ENCODE peak calls at places on chromosomes 16 and 17, in ten cellular contexts. One of them, this sample, is unnamed.

GRCh38 chr17:72651988-72652387 is 440.5 kb downstream of the SLC39A11 start:
- DNase-seq in hepatocyte: no peak
- DNase-seq in kidney: no peak
- DNase-seq in breast epithelium: no peak
- DNase-seq in body of pancreas: no peak
- DNase-seq in naive thymus-derived CD4-positive, alpha-beta T cell: no peak
- DNase-seq in lung: no peak
- DNase-seq in adrenal gland: no peak
- DNase-seq in CD4-positive, alpha-beta T cell: no peak
- DNase-seq in K562: no peak
- DNase-seq in this sample: no peak

GRCh38 chr17:17120716-17121115 is 78.5 kb downstream of the MPRIP start:
- DNase-seq in hepatocyte: no peak
- DNase-seq in kidney: no peak
- DNase-seq in breast epithelium: no peak
- DNase-seq in body of pancreas: no peak
- DNase-seq in naive thymus-derived CD4-positive, alpha-beta T cell: no peak
- DNase-seq in lung: no peak
- DNase-seq in adrenal gland: no peak
- DNase-seq in CD4-positive, alpha-beta T cell: no peak
- DNase-seq in K562: no peak
- DNase-seq in this sample: no peak

GRCh38 chr16:67086829-67087228 is 22.9 kb upstream of the PHAF1 start:
- DNase-seq in hepatocyte: no peak
- DNase-seq in kidney: no peak
- DNase-seq in breast epithelium: no peak
- DNase-seq in body of pancreas: no peak
- DNase-seq in naive thymus-derived CD4-positive, alpha-beta T cell: no peak
- DNase-seq in lung: no peak
- DNase-seq in adrenal gland: no peak
- DNase-seq in CD4-positive, alpha-beta T cell: no peak
- DNase-seq in K562: no peak
- DNase-seq in this sample: no peak

GRCh38 chr17:83200231-83200699 is 120.9 kb downstream of the METRNL start:
- DNase-seq in hepatocyte: no peak
- DNase-seq in kidney: peak
- DNase-seq in breast epithelium: peak
- DNase-seq in body of pancreas: peak
- DNase-seq in naive thymus-derived CD4-positive, alpha-beta T cell: no peak
- DNase-seq in lung: peak
- DNase-seq in adrenal gland: peak
- DNase-seq in CD4-positive, alpha-beta T cell: no peak
- DNase-seq in K562: no peak
- DNase-seq in this sample: no peak

GRCh38 chr17:74690409-74690825 is 22.3 kb downstream of the CD300LF start:
- DNase-seq in hepatocyte: peak
- DNase-seq in kidney: peak
- DNase-seq in breast epithelium: no peak
- DNase-seq in body of pancreas: no peak
- DNase-seq in naive thymus-derived CD4-positive, alpha-beta T cell: no peak
- DNase-seq in lung: peak
- DNase-seq in adrenal gland: peak
- DNase-seq in CD4-positive, alpha-beta T cell: no peak
- DNase-seq in K562: no peak
- DNase-seq in this sample: no peak

GRCh38 chr17:44119062-44119461 is 4.4 kb downstream of the HDAC5 start:
- DNase-seq in hepatocyte: no peak
- DNase-seq in kidney: no peak
- DNase-seq in breast epithelium: peak
- DNase-seq in body of pancreas: peak
- DNase-seq in naive thymus-derived CD4-positive, alpha-beta T cell: no peak
- DNase-seq in lung: no peak
- DNase-seq in adrenal gland: no peak
- DNase-seq in CD4-positive, alpha-beta T cell: no peak
- DNase-seq in K562: no peak
- DNase-seq in this sample: no peak

GRCh38 chr17:21042434-21043295 is at the start of gene USP22:
- DNase-seq in hepatocyte: no peak
- DNase-seq in kidney: no peak
- DNase-seq in breast epithelium: no peak
- DNase-seq in body of pancreas: no peak
- DNase-seq in naive thymus-derived CD4-positive, alpha-beta T cell: no peak
- DNase-seq in lung: no peak
- DNase-seq in adrenal gland: no peak
- DNase-seq in CD4-positive, alpha-beta T cell: no peak
- DNase-seq in K562: peak
- DNase-seq in this sample: no peak

GRCh38 chr17:35578195-35578928 is at the start of gene PEX12:
- DNase-seq in hepatocyte: peak
- DNase-seq in kidney: peak
- DNase-seq in breast epithelium: peak
- DNase-seq in body of pancreas: peak
- DNase-seq in naive thymus-derived CD4-positive, alpha-beta T cell: peak
- DNase-seq in lung: peak
- DNase-seq in adrenal gland: peak
- DNase-seq in CD4-positive, alpha-beta T cell: peak
- DNase-seq in K562: peak
- DNase-seq in this sample: peak

GRCh38 chr16:68005786-68006286 is 6.6 kb upstream of the DPEP2 start:
- DNase-seq in hepatocyte: no peak
- DNase-seq in kidney: no peak
- DNase-seq in breast epithelium: peak
- DNase-seq in body of pancreas: no peak
- DNase-seq in naive thymus-derived CD4-positive, alpha-beta T cell: peak
- DNase-seq in lung: peak
- DNase-seq in adrenal gland: no peak
- DNase-seq in CD4-positive, alpha-beta T cell: peak
- DNase-seq in K562: no peak
- DNase-seq in this sample: no peak

GRCh38 chr17:5832886-5833285 is 237.3 kb upstream of the WSCD1 start:
- DNase-seq in hepatocyte: no peak
- DNase-seq in kidney: no peak
- DNase-seq in breast epithelium: no peak
- DNase-seq in body of pancreas: no peak
- DNase-seq in naive thymus-derived CD4-positive, alpha-beta T cell: no peak
- DNase-seq in lung: no peak
- DNase-seq in adrenal gland: no peak
- DNase-seq in CD4-positive, alpha-beta T cell: no peak
- DNase-seq in K562: no peak
- DNase-seq in this sample: no peak

GRCh38 chr17:58995247-58995940 is 111.3 kb downstream of the TRIM37 start:
- DNase-seq in hepatocyte: no peak
- DNase-seq in kidney: no peak
- DNase-seq in breast epithelium: no peak
- DNase-seq in body of pancreas: no peak
- DNase-seq in naive thymus-derived CD4-positive, alpha-beta T cell: no peak
- DNase-seq in lung: no peak
- DNase-seq in adrenal gland: no peak
- DNase-seq in CD4-positive, alpha-beta T cell: no peak
- DNase-seq in K562: no peak
- DNase-seq in this sample: no peak

GRCh38 chr17:1995321-1996242 is 29.6 kb downstream of the RTN4RL1 start:
- DNase-seq in hepatocyte: no peak
- DNase-seq in kidney: no peak
- DNase-seq in breast epithelium: no peak
- DNase-seq in body of pancreas: peak
- DNase-seq in naive thymus-derived CD4-positive, alpha-beta T cell: no peak
- DNase-seq in lung: no peak
- DNase-seq in adrenal gland: peak
- DNase-seq in CD4-positive, alpha-beta T cell: no peak
- DNase-seq in K562: no peak
- DNase-seq in this sample: no peak

GRCh38 chr17:17940451-17940911 is 31.7 kb downstream of the TOM1L2 start:
- DNase-seq in hepatocyte: no peak
- DNase-seq in kidney: no peak
- DNase-seq in breast epithelium: no peak
- DNase-seq in body of pancreas: no peak
- DNase-seq in naive thymus-derived CD4-positive, alpha-beta T cell: no peak
- DNase-seq in lung: no peak
- DNase-seq in adrenal gland: no peak
- DNase-seq in CD4-positive, alpha-beta T cell: no peak
- DNase-seq in K562: no peak
- DNase-seq in this sample: no peak

GRCh38 chr16:70394853-70395252 is 44.0 kb downstream of the ST3GAL2 start:
- DNase-seq in hepatocyte: no peak
- DNase-seq in kidney: no peak
- DNase-seq in breast epithelium: no peak
- DNase-seq in body of pancreas: no peak
- DNase-seq in naive thymus-derived CD4-positive, alpha-beta T cell: no peak
- DNase-seq in lung: no peak
- DNase-seq in adrenal gland: no peak
- DNase-seq in CD4-positive, alpha-beta T cell: no peak
- DNase-seq in K562: no peak
- DNase-seq in this sample: no peak

GRCh38 chr16:70395345-70395901 is 43.5 kb downstream of the ST3GAL2 start:
- DNase-seq in hepatocyte: peak
- DNase-seq in kidney: no peak
- DNase-seq in breast epithelium: no peak
- DNase-seq in body of pancreas: peak
- DNase-seq in naive thymus-derived CD4-positive, alpha-beta T cell: no peak
- DNase-seq in lung: peak
- DNase-seq in adrenal gland: peak
- DNase-seq in CD4-positive, alpha-beta T cell: peak
- DNase-seq in K562: peak
- DNase-seq in this sample: no peak

GRCh38 chr16:70399326-70399725 is 39.6 kb downstream of the ST3GAL2 start:
- DNase-seq in hepatocyte: no peak
- DNase-seq in kidney: no peak
- DNase-seq in breast epithelium: no peak
- DNase-seq in body of pancreas: no peak
- DNase-seq in naive thymus-derived CD4-positive, alpha-beta T cell: no peak
- DNase-seq in lung: no peak
- DNase-seq in adrenal gland: no peak
- DNase-seq in CD4-positive, alpha-beta T cell: no peak
- DNase-seq in K562: no peak
- DNase-seq in this sample: no peak

GRCh38 chr16:70398177-70398743 is 40.6 kb downstream of the ST3GAL2 start:
- DNase-seq in hepatocyte: no peak
- DNase-seq in kidney: no peak
- DNase-seq in breast epithelium: no peak
- DNase-seq in body of pancreas: no peak
- DNase-seq in naive thymus-derived CD4-positive, alpha-beta T cell: no peak
- DNase-seq in lung: no peak
- DNase-seq in adrenal gland: no peak
- DNase-seq in CD4-positive, alpha-beta T cell: no peak
- DNase-seq in K562: no peak
- DNase-seq in this sample: no peak

DNA sequence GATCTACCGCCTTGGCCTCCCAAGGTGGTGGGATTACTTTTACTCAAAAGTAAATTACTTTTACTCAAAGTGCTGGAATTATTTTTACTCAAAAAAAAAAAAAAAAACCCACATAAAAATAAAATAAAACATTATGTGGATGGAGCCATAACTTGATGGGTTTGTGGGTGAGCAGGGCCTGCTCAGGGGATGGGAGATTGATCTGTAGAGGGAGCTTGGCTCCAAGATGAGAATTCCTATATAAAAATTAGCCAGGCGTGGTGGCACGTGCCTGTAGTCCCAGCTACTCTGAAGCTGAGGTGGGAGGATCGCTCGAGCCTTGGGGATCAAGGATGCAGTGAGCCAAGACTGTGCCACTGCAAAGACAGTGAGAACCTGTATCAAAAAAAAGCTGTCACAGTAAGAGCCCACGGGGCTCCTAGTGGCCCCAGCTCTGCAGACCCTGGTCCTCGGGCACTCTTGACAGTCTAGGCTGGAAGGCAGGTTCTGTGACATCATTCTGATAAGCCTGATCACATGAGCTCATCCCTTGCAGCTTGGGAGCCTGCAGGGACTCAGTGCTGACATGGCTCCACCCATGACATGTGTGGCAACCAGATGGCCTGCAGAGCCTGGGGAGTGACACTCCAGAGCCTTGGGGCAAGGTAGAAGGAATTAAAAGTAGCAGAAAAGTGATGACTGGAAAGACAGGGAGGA is 42.5 kb downstream of the ST3GAL2 start:
- DNase-seq in hepatocyte: peak
- DNase-seq in kidney: no peak
- DNase-seq in breast epithelium: no peak
- DNase-seq in body of pancreas: no peak
- DNase-seq in naive thymus-derived CD4-positive, alpha-beta T cell: no peak
- DNase-seq in lung: no peak
- DNase-seq in adrenal gland: peak
- DNase-seq in CD4-positive, alpha-beta T cell: no peak
- DNase-seq in K562: peak
- DNase-seq in this sample: no peak
- H3K27ac ChIP-seq in hepatocyte: peak
- H3K27ac ChIP-seq in kidney: no peak
- H3K27ac ChIP-seq in breast epithelium: no peak
- H3K27ac ChIP-seq in body of pancreas: no peak
- H3K27ac ChIP-seq in naive thymus-derived CD4-positive, alpha-beta T cell: no peak
- H3K27ac ChIP-seq in lung: no peak
- H3K27ac ChIP-seq in adrenal gland: no peak
- H3K27ac ChIP-seq in CD4-positive, alpha-beta T cell: no peak
- H3K27ac ChIP-seq in K562: peak
- H3K27ac ChIP-seq in this sample: no peak

GRCh38 chr16:82750078-82750477 is 123.3 kb downstream of the CDH13 start:
- DNase-seq in hepatocyte: no peak
- DNase-seq in kidney: no peak
- DNase-seq in breast epithelium: no peak
- DNase-seq in body of pancreas: no peak
- DNase-seq in naive thymus-derived CD4-positive, alpha-beta T cell: no peak
- DNase-seq in lung: no peak
- DNase-seq in adrenal gland: no peak
- DNase-seq in CD4-positive, alpha-beta T cell: no peak
- DNase-seq in K562: no peak
- DNase-seq in this sample: no peak
- H3K27ac ChIP-seq in hepatocyte: no peak
- H3K27ac ChIP-seq in kidney: no peak
- H3K27ac ChIP-seq in breast epithelium: no peak
- H3K27ac ChIP-seq in body of pancreas: no peak
- H3K27ac ChIP-seq in naive thymus-derived CD4-positive, alpha-beta T cell: no peak
- H3K27ac ChIP-seq in lung: no peak
- H3K27ac ChIP-seq in adrenal gland: no peak
- H3K27ac ChIP-seq in CD4-positive, alpha-beta T cell: no peak
- H3K27ac ChIP-seq in K562: no peak
- H3K27ac ChIP-seq in this sample: no peak

DNA sequence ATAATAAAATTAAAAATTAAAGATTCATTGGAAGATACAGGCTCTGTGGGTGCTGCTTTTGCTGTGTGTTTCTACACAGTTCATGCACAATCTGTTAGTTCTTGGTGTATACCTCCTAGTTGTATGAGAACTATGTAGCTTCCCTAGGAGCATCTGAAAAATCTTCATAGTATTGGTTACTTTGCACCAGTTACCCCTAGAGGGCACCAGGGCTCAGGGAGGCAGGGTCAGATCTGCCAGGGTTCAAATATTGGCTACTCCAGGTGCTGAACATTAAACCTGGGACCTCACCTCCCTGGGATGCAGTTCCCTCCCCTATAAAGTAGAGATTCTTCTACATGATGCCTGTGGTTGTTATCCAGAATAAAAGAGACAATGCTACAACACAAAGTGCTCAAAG is 583.0 kb upstream of the CDH11 start:
- DNase-seq in hepatocyte: no peak
- DNase-seq in kidney: no peak
- DNase-seq in breast epithelium: no peak
- DNase-seq in body of pancreas: no peak
- DNase-seq in naive thymus-derived CD4-positive, alpha-beta T cell: no peak
- DNase-seq in lung: no peak
- DNase-seq in adrenal gland: no peak
- DNase-seq in CD4-positive, alpha-beta T cell: no peak
- DNase-seq in K562: peak
- DNase-seq in this sample: no peak
- H3K27ac ChIP-seq in hepatocyte: no peak
- H3K27ac ChIP-seq in kidney: no peak
- H3K27ac ChIP-seq in breast epithelium: no peak
- H3K27ac ChIP-seq in body of pancreas: no peak
- H3K27ac ChIP-seq in naive thymus-derived CD4-positive, alpha-beta T cell: no peak
- H3K27ac ChIP-seq in lung: no peak
- H3K27ac ChIP-seq in adrenal gland: no peak
- H3K27ac ChIP-seq in CD4-positive, alpha-beta T cell: no peak
- H3K27ac ChIP-seq in K562: no peak
- H3K27ac ChIP-seq in this sample: no peak

GRCh38 chr16:26563018-26563417 is 503.7 kb upstream of the C16orf82 start:
- DNase-seq in hepatocyte: no peak
- DNase-seq in kidney: no peak
- DNase-seq in breast epithelium: no peak
- DNase-seq in body of pancreas: no peak
- DNase-seq in naive thymus-derived CD4-positive, alpha-beta T cell: no peak
- DNase-seq in lung: no peak
- DNase-seq in adrenal gland: no peak
- DNase-seq in CD4-positive, alpha-beta T cell: no peak
- DNase-seq in K562: no peak
- DNase-seq in this sample: no peak
- H3K27ac ChIP-seq in hepatocyte: no peak
- H3K27ac ChIP-seq in kidney: no peak
- H3K27ac ChIP-seq in breast epithelium: no peak
- H3K27ac ChIP-seq in body of pancreas: no peak
- H3K27ac ChIP-seq in naive thymus-derived CD4-positive, alpha-beta T cell: no peak
- H3K27ac ChIP-seq in lung: no peak
- H3K27ac ChIP-seq in adrenal gland: no peak
- H3K27ac ChIP-seq in CD4-positive, alpha-beta T cell: no peak
- H3K27ac ChIP-seq in K562: no peak
- H3K27ac ChIP-seq in this sample: no peak